ENCODE peak calls at places on chromosomes 16 and 17, in six cellular contexts. One of them, this sample, is unnamed. For H3K79me2, the result is how much of the 10 kb centered on the place peaks cover.

GRCh38 chr17:45946841-45947256 is 52.2 kb upstream of the STH start:
- DNase-seq in GM12878: no peak
- DNase-seq in HCT116: no peak
- DNase-seq in HepG2: no peak
- DNase-seq in H1: no peak
- DNase-seq in K562: no peak
- DNase-seq in this sample: no peak

GRCh38 chr17:14070344-14071007 is 1.2 kb downstream of the COX10 start:
- DNase-seq in GM12878: no peak
- DNase-seq in HCT116: no peak
- DNase-seq in HepG2: peak
- DNase-seq in H1: no peak
- DNase-seq in K562: no peak
- DNase-seq in this sample: no peak

GRCh38 chr17:44004077-44004760 is at the start of gene NAGS:
- DNase-seq in GM12878: no peak
- DNase-seq in HCT116: no peak
- DNase-seq in HepG2: peak
- DNase-seq in H1: no peak
- DNase-seq in K562: peak
- DNase-seq in this sample: no peak

GRCh38 chr17:81002013-81002384 is 10.4 kb downstream of the CHMP6 start:
- DNase-seq in GM12878: no peak
- DNase-seq in HCT116: no peak
- DNase-seq in HepG2: no peak
- DNase-seq in H1: no peak
- DNase-seq in K562: peak
- DNase-seq in this sample: no peak

GRCh38 chr17:50183439-50184001 is 17.7 kb downstream of the SGCA start:
- DNase-seq in GM12878: no peak
- DNase-seq in HCT116: no peak
- DNase-seq in HepG2: no peak
- DNase-seq in H1: no peak
- DNase-seq in K562: no peak
- DNase-seq in this sample: no peak

GRCh38 chr17:35540589-35541404 is 3.3 kb upstream of the SLFN12L start:
- DNase-seq in GM12878: no peak
- DNase-seq in HCT116: no peak
- DNase-seq in HepG2: no peak
- DNase-seq in H1: no peak
- DNase-seq in K562: no peak
- DNase-seq in this sample: peak

GRCh38 chr16:11250786-11251524 is 5.0 kb downstream of the SOCS1 start:
- DNase-seq in GM12878: no peak
- DNase-seq in HCT116: no peak
- DNase-seq in HepG2: no peak
- DNase-seq in H1: no peak
- DNase-seq in K562: no peak
- DNase-seq in this sample: no peak

GRCh38 chr16:16857012-16857411 is 478.1 kb downstream of the NPIPA7 start:
- DNase-seq in GM12878: no peak
- DNase-seq in HCT116: no peak
- DNase-seq in HepG2: no peak
- DNase-seq in H1: no peak
- DNase-seq in K562: no peak
- DNase-seq in this sample: no peak

GRCh38 chr16:88432174-88432573 is 20.9 kb upstream of the ZFPM1 start:
- DNase-seq in GM12878: no peak
- DNase-seq in HCT116: no peak
- DNase-seq in HepG2: no peak
- DNase-seq in H1: no peak
- DNase-seq in K562: no peak
- DNase-seq in this sample: no peak

GRCh38 chr17:50361561-50362480 is 11.2 kb downstream of the MRPL27 start:
- DNase-seq in GM12878: no peak
- DNase-seq in HCT116: peak
- DNase-seq in HepG2: peak
- DNase-seq in H1: peak
- DNase-seq in K562: peak
- DNase-seq in this sample: peak

GRCh38 chr17:72390675-72391501 is 270.1 kb downstream of the SOX9 start:
- DNase-seq in GM12878: no peak
- DNase-seq in HCT116: no peak
- DNase-seq in HepG2: no peak
- DNase-seq in H1: no peak
- DNase-seq in K562: no peak
- DNase-seq in this sample: no peak

GRCh38 chr16:5665770-5666169 is 568.2 kb upstream of the EEF2KMT start:
- DNase-seq in GM12878: no peak
- DNase-seq in HCT116: no peak
- DNase-seq in HepG2: no peak
- DNase-seq in H1: no peak
- DNase-seq in K562: no peak
- DNase-seq in this sample: no peak

GRCh38 chr16:54938351-54939346 is 8.0 kb downstream of the IRX5 start:
- DNase-seq in GM12878: no peak
- DNase-seq in HCT116: no peak
- DNase-seq in HepG2: no peak
- DNase-seq in H1: peak
- DNase-seq in K562: no peak
- DNase-seq in this sample: peak

GRCh38 chr17:4833941-4834501 is 881 bp downstream of the MINK1 start:
- DNase-seq in GM12878: no peak
- DNase-seq in HCT116: no peak
- DNase-seq in HepG2: peak
- DNase-seq in H1: no peak
- DNase-seq in K562: no peak
- DNase-seq in this sample: peak

GRCh38 chr16:71564377-71564967 is 12.4 kb downstream of the TAT start:
- DNase-seq in GM12878: no peak
- DNase-seq in HCT116: no peak
- DNase-seq in HepG2: no peak
- DNase-seq in H1: no peak
- DNase-seq in K562: no peak
- DNase-seq in this sample: no peak

GRCh38 chr17:66755101-66755943 is 79.6 kb upstream of the CACNG5 start:
- DNase-seq in GM12878: no peak
- DNase-seq in HCT116: peak
- DNase-seq in HepG2: no peak
- DNase-seq in H1: no peak
- DNase-seq in K562: no peak
- DNase-seq in this sample: no peak

GRCh38 chr17:1154704-1155103 is 25.1 kb downstream of the ABR start:
- DNase-seq in GM12878: no peak
- DNase-seq in HCT116: no peak
- DNase-seq in HepG2: no peak
- DNase-seq in H1: no peak
- DNase-seq in K562: no peak
- DNase-seq in this sample: no peak

GRCh38 chr16:75570351-75571104 is 4.3 kb downstream of the GABARAPL2 start:
- DNase-seq in GM12878: no peak
- DNase-seq in HCT116: no peak
- DNase-seq in HepG2: no peak
- DNase-seq in H1: no peak
- DNase-seq in K562: no peak
- DNase-seq in this sample: no peak

DNA sequence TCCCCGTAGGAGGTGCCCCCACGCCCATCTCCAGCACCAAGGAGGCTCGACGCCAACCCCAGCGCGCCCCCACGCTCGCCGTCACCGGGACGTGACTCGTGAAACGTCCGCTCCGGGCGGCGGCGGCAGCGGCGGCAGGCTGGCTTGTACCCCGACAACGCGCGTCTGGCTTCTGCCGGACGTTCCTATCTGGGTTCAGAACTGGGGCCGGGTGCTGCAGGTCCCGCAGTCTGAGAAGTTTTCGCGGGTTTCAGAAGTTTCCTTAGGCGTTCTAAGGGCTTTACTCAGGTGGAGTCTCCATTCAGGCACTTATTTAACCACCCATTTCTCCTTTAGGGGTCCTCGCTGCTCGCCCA is 672 bp upstream of the ALKBH5 start:
- DNase-seq in GM12878: no peak
- DNase-seq in HCT116: no peak
- DNase-seq in HepG2: no peak
- DNase-seq in H1: peak
- DNase-seq in K562: peak
- DNase-seq in this sample: no peak
- TF ChIP-seq POLR2A in GM12878: peak
- TF ChIP-seq POLR2A in HCT116: peak
- TF ChIP-seq POLR2A in HepG2: peak
- TF ChIP-seq POLR2A in H1: peak
- TF ChIP-seq POLR2A in K562: peak
- TF ChIP-seq POLR2A in this sample: no peak

DNA sequence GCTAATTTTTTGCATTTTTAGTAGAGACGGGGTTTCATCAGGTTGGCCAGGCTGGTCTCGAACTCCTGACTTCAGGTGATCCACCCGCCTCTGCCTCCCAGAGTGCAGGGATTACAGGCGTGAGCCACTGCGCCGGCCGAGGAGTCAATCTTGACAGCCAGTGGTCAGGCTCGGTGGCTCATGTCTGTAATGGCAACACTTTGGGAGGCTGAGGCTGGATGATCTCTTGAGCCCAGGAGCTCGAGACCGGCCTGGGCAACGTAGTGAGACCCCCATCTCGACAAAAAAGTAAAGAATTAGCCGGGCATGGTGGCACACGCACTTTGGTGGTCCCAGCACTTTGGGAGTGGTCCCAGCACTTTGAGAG is 608 bp upstream of the PGS1 start:
- DNase-seq in GM12878: no peak
- DNase-seq in HCT116: no peak
- DNase-seq in HepG2: no peak
- DNase-seq in H1: no peak
- DNase-seq in K562: no peak
- DNase-seq in this sample: no peak
- H3K79me2 ChIP-seq in GM12878: under half
- H3K79me2 ChIP-seq in HCT116: under half
- H3K79me2 ChIP-seq in HepG2: under half
- H3K79me2 ChIP-seq in H1: under half
- H3K79me2 ChIP-seq in K562: under half
- H3K79me2 ChIP-seq in this sample: under half

GRCh38 chr17:77154187-77154586 is 13.4 kb downstream of the SEC14L1 start:
- DNase-seq in GM12878: no peak
- DNase-seq in HCT116: no peak
- DNase-seq in HepG2: no peak
- DNase-seq in H1: no peak
- DNase-seq in K562: no peak
- DNase-seq in this sample: no peak

GRCh38 chr17:77155125-77155524 is 14.4 kb downstream of the SEC14L1 start:
- DNase-seq in GM12878: no peak
- DNase-seq in HCT116: no peak
- DNase-seq in HepG2: no peak
- DNase-seq in H1: no peak
- DNase-seq in K562: no peak
- DNase-seq in this sample: no peak

GRCh38 chr17:77151236-77151635 is 10.5 kb downstream of the SEC14L1 start:
- DNase-seq in GM12878: no peak
- DNase-seq in HCT116: no peak
- DNase-seq in HepG2: no peak
- DNase-seq in H1: no peak
- DNase-seq in K562: no peak
- DNase-seq in this sample: no peak

GRCh38 chr17:77148959-77149510 is 8.3 kb downstream of the SEC14L1 start:
- DNase-seq in GM12878: no peak
- DNase-seq in HCT116: no peak
- DNase-seq in HepG2: no peak
- DNase-seq in H1: no peak
- DNase-seq in K562: no peak
- DNase-seq in this sample: no peak

GRCh38 chr17:77153487-77153886 is 12.7 kb downstream of the SEC14L1 start:
- DNase-seq in GM12878: no peak
- DNase-seq in HCT116: no peak
- DNase-seq in HepG2: no peak
- DNase-seq in H1: no peak
- DNase-seq in K562: no peak
- DNase-seq in this sample: no peak
- H3K9ac ChIP-seq in GM12878: no peak
- H3K9ac ChIP-seq in HCT116: no peak
- H3K9ac ChIP-seq in HepG2: no peak
- H3K9ac ChIP-seq in H1: no peak
- H3K9ac ChIP-seq in K562: no peak
- H3K9ac ChIP-seq in this sample: no peak

GRCh38 chr16:67029249-67030096 is 524 bp downstream of the CBFB start:
- DNase-seq in GM12878: no peak
- DNase-seq in HCT116: no peak
- DNase-seq in HepG2: no peak
- DNase-seq in H1: peak
- DNase-seq in K562: peak
- DNase-seq in this sample: peak
- TF ChIP-seq POLR2A in GM12878: peak
- TF ChIP-seq POLR2A in HCT116: no peak
- TF ChIP-seq POLR2A in HepG2: no peak
- TF ChIP-seq POLR2A in H1: peak
- TF ChIP-seq POLR2A in K562: peak
- TF ChIP-seq POLR2A in this sample: peak

This sample was measured in endothelial cell of umbilical vein.